ENCODE peak calls at places on chromosome 17, in four cellular contexts. One of them, this sample, is unnamed.
A peak's percentile ranks its signal among the peaks of the same experiment; 100 is the strongest.

GRCh38 chr17:31533546-31534155 is 142.2 kb downstream of the RAB11FIP4 start:
- DNase-seq in stomach: peak; percentile 40
- DNase-seq in psoas muscle: no peak
- DNase-seq in left ventricle myocardium inferior: no peak
- DNase-seq in this sample: no peak

GRCh38 chr17:82244413-82245140 is 15.7 kb downstream of the SLC16A3 start:
- DNase-seq in stomach: no peak
- DNase-seq in left ventricle myocardium inferior: no peak
- DNase-seq in psoas muscle: peak; percentile 59
- DNase-seq in this sample: no peak

GRCh38 chr17:66275651-66276050 is 26.8 kb upstream of the PRKCA start:
- DNase-seq in stomach: peak; percentile 42
- DNase-seq in left ventricle myocardium inferior: no peak
- DNase-seq in psoas muscle: no peak
- DNase-seq in this sample: no peak

GRCh38 chr17:2853111-2853721 is 57.0 kb downstream of the RAP1GAP2 start:
- DNase-seq in psoas muscle: peak; percentile 68
- DNase-seq in left ventricle myocardium inferior: peak; percentile 58
- DNase-seq in stomach: peak; percentile 68
- DNase-seq in this sample: no peak

GRCh38 chr17:19714542-19715411 is 1.6 kb downstream of the SLC47A2 start:
- DNase-seq in psoas muscle: peak; percentile 19
- DNase-seq in stomach: no peak
- DNase-seq in left ventricle myocardium inferior: no peak
- DNase-seq in this sample: no peak

GRCh38 chr17:14206891-14207290 is 29.8 kb downstream of the CDRT15 start:
- DNase-seq in stomach: no peak
- DNase-seq in left ventricle myocardium inferior: no peak
- DNase-seq in psoas muscle: no peak
- DNase-seq in this sample: no peak

GRCh38 chr17:15947976-15948752 is 3.2 kb downstream of the ADORA2B start:
- DNase-seq in psoas muscle: no peak
- DNase-seq in left ventricle myocardium inferior: no peak
- DNase-seq in stomach: no peak
- DNase-seq in this sample: no peak

GRCh38 chr17:75773808-75774470 is 8.9 kb upstream of the GALK1 start:
- DNase-seq in stomach: no peak
- DNase-seq in psoas muscle: peak; percentile 66
- DNase-seq in left ventricle myocardium inferior: no peak
- DNase-seq in this sample: no peak

GRCh38 chr17:40550608-40551007 is 14.7 kb downstream of the CCR7 start:
- DNase-seq in stomach: peak; percentile 25
- DNase-seq in left ventricle myocardium inferior: peak; percentile 60
- DNase-seq in psoas muscle: peak; percentile 75
- DNase-seq in this sample: no peak
- H3K4me1 ChIP-seq in stomach: peaks cover 49% of the 10 kb centered on the region
- H3K4me1 ChIP-seq in left ventricle myocardium inferior: peaks cover 72% of the 10 kb centered on the region
- H3K4me1 ChIP-seq in psoas muscle: peaks cover 46% of the 10 kb centered on the region
- H3K4me1 ChIP-seq in this sample: peaks cover 99% of the 10 kb centered on the region

GRCh38 chr17:46730026-46730425 is 88.5 kb downstream of the WNT3 start:
- DNase-seq in stomach: no peak
- DNase-seq in psoas muscle: no peak
- DNase-seq in left ventricle myocardium inferior: no peak
- DNase-seq in this sample: no peak

GRCh38 chr17:46732133-46732532 is 86.4 kb downstream of the WNT3 start:
- DNase-seq in left ventricle myocardium inferior: no peak
- DNase-seq in psoas muscle: no peak
- DNase-seq in stomach: no peak
- DNase-seq in this sample: no peak

GRCh38 chr17:46730679-46731078 is 87.8 kb downstream of the WNT3 start:
- DNase-seq in stomach: no peak
- DNase-seq in psoas muscle: no peak
- DNase-seq in left ventricle myocardium inferior: no peak
- DNase-seq in this sample: no peak

GRCh38 chr17:46726106-46726670 is 92.3 kb downstream of the WNT3 start:
- DNase-seq in stomach: no peak
- DNase-seq in left ventricle myocardium inferior: no peak
- DNase-seq in psoas muscle: no peak
- DNase-seq in this sample: no peak

DNA sequence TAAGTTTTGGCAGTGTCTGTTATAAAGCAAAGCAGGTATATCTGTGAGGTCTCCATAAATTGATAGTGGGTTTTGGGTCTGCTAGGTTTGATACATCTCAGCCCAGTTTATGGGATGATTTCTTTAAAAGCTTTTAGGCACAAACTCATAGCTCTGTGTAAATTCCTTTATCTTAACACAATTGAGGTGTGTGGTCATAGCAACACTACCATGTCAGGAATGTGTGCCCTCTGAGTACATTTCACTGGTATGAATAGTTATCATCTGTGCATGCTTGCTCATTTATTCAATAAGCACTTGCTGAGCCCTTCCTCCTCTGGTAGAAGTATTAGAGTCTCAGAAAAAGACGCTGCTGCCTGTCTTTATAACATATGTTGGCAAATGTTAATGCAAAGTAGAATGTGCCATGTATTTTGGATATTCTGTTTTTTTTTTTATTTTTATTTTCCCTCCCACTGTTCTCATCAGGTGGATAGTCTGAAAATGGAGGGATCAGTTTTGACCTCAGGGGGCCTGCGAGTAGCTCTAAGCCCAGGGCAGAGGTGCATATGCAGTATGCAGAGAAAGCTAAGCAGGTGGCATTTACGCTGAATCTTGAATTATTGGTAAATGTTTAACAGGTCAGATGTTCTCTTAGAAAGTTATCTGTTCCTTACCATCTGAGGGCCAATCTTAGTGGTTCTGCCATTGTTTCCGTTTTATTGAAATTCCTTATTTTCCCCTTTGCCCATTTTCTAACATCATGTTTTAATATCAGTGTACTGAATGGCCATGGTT is 90.7 kb downstream of the WNT3 start:
- DNase-seq in left ventricle myocardium inferior: no peak
- DNase-seq in psoas muscle: no peak
- DNase-seq in stomach: no peak
- DNase-seq in this sample: no peak
- H3K4me3 ChIP-seq in left ventricle myocardium inferior: no peak overlapping the region
- H3K4me3 ChIP-seq in psoas muscle: no peak overlapping the region
- H3K4me3 ChIP-seq in stomach: no peak overlapping the region
- H3K4me3 ChIP-seq in this sample: no peak overlapping the region

GRCh38 chr17:33509331-33509730 is 216.2 kb upstream of the ASIC2 start:
- DNase-seq in left ventricle myocardium inferior: no peak
- DNase-seq in stomach: no peak
- DNase-seq in psoas muscle: no peak
- DNase-seq in this sample: no peak

GRCh38 chr17:33508215-33508614 is 215.1 kb upstream of the ASIC2 start:
- DNase-seq in psoas muscle: no peak
- DNase-seq in left ventricle myocardium inferior: no peak
- DNase-seq in stomach: no peak
- DNase-seq in this sample: no peak

GRCh38 chr17:33504571-33504970 is 211.5 kb upstream of the ASIC2 start:
- DNase-seq in psoas muscle: no peak
- DNase-seq in left ventricle myocardium inferior: no peak
- DNase-seq in stomach: no peak
- DNase-seq in this sample: no peak

GRCh38 chr17:33511670-33512069 is 218.6 kb upstream of the ASIC2 start:
- DNase-seq in left ventricle myocardium inferior: no peak
- DNase-seq in stomach: no peak
- DNase-seq in psoas muscle: no peak
- DNase-seq in this sample: no peak

DNA sequence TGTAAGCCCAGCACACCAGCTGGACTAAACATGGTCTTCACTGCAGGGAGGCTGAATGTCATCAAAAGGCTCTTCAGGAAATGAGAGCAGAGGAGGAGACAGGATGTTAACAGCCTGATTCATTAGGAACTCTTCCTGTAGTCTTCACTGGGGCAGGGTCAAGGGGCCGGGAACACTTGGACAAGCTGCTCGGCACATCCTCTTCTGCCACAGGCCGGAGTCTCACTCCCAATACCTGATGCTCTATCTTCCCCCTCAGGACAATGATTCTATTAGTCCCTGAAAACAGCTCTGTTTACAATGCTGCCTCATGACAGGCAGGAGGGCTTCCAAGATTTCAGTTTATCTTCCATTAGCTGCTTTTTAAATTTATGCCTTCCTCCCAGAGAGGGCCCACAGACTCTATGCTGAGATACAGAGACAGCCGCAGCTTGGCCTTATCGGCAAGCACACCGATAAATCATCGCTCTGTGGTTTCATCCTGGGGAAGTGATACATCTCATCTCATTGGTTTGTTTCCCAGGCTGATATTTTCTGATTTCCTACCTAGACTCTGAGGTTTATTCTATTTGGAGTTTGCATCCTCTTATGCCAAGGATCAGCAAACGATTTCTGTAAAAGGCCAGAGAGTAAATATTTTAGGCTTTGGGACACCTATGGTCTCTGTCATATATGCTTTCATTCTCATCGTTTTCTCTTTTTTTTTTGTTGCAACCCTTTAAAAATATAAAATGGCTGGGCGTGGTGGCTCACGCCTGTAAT is 214.0 kb upstream of the ASIC2 start:
- DNase-seq in psoas muscle: no peak
- DNase-seq in left ventricle myocardium inferior: no peak
- DNase-seq in stomach: no peak
- DNase-seq in this sample: no peak
- H3K4me1 ChIP-seq in psoas muscle: no peaks in the 10 kb centered on the region
- H3K4me1 ChIP-seq in left ventricle myocardium inferior: no peaks in the 10 kb centered on the region
- H3K4me1 ChIP-seq in stomach: no peaks in the 10 kb centered on the region
- H3K4me1 ChIP-seq in this sample: no peaks in the 10 kb centered on the region

GRCh38 chr17:8176998-8177731 is 985 bp upstream of the TMEM107 start:
- DNase-seq in psoas muscle: no peak
- DNase-seq in left ventricle myocardium inferior: no peak
- DNase-seq in stomach: no peak
- DNase-seq in this sample: no peak
- H3K4me3 ChIP-seq in psoas muscle: peak overlapping the region; percentile 75
- H3K4me3 ChIP-seq in left ventricle myocardium inferior: peak overlapping the region; percentile 77
- H3K4me3 ChIP-seq in stomach: peak overlapping the region; percentile 55
- H3K4me3 ChIP-seq in this sample: peak overlapping the region; percentile 63

GRCh38 chr17:17919169-17920107 is 52.8 kb downstream of the TOM1L2 start:
- DNase-seq in psoas muscle: peak; percentile 82
- DNase-seq in stomach: peak; percentile 71
- DNase-seq in left ventricle myocardium inferior: peak; percentile 58
- DNase-seq in this sample: peak; percentile 71
- H3K4me1 ChIP-seq in psoas muscle: peaks cover 59% of the 10 kb centered on the region
- H3K4me1 ChIP-seq in stomach: peaks cover 25% of the 10 kb centered on the region
- H3K4me1 ChIP-seq in left ventricle myocardium inferior: peaks cover 67% of the 10 kb centered on the region
- H3K4me1 ChIP-seq in this sample: peaks cover 3% of the 10 kb centered on the region

GRCh38 chr17:9254841-9255240 is 233.5 kb downstream of the NTN1 start:
- DNase-seq in left ventricle myocardium inferior: no peak
- DNase-seq in psoas muscle: no peak
- DNase-seq in stomach: no peak
- DNase-seq in this sample: no peak
- H3K4me3 ChIP-seq in left ventricle myocardium inferior: no peak overlapping the region
- H3K4me3 ChIP-seq in psoas muscle: no peak overlapping the region
- H3K4me3 ChIP-seq in stomach: no peak overlapping the region
- H3K4me3 ChIP-seq in this sample: no peak overlapping the region

GRCh38 chr17:44095388-44095646 is 24.8 kb downstream of the G6PC3 start:
- DNase-seq in stomach: no peak
- DNase-seq in left ventricle myocardium inferior: no peak
- DNase-seq in psoas muscle: no peak
- DNase-seq in this sample: no peak
- H3K4me1 ChIP-seq in stomach: peaks cover 29% of the 10 kb centered on the region
- H3K4me1 ChIP-seq in left ventricle myocardium inferior: peaks cover 69% of the 10 kb centered on the region
- H3K4me1 ChIP-seq in psoas muscle: peaks cover 52% of the 10 kb centered on the region
- H3K4me1 ChIP-seq in this sample: peaks cover 7% of the 10 kb centered on the region

DNA sequence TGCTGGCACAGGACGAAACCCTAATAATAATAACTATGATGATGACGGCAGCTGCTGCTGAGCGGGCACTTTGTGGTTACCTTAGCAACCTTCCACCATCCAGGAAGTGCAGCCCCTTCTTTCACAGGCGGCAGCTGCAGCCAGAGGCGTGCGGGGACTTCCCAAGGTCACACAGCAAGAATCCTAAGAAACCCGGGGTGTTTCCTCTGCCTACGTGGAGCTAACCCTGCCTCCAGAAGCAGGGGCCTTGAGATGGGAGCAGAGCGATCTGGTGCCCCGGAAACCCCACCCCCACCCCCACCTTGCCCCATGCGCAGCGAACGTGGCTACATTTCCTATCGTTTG is 22.4 kb upstream of the EIF1 start:
- DNase-seq in psoas muscle: peak; percentile 56
- DNase-seq in stomach: no peak
- DNase-seq in left ventricle myocardium inferior: no peak
- DNase-seq in this sample: no peak
- H3K4me3 ChIP-seq in psoas muscle: peak overlapping the region; percentile 72
- H3K4me3 ChIP-seq in stomach: peak overlapping the region; percentile 50
- H3K4me3 ChIP-seq in left ventricle myocardium inferior: peak overlapping the region; percentile 72
- H3K4me3 ChIP-seq in this sample: peak overlapping the region; percentile 60

DNA sequence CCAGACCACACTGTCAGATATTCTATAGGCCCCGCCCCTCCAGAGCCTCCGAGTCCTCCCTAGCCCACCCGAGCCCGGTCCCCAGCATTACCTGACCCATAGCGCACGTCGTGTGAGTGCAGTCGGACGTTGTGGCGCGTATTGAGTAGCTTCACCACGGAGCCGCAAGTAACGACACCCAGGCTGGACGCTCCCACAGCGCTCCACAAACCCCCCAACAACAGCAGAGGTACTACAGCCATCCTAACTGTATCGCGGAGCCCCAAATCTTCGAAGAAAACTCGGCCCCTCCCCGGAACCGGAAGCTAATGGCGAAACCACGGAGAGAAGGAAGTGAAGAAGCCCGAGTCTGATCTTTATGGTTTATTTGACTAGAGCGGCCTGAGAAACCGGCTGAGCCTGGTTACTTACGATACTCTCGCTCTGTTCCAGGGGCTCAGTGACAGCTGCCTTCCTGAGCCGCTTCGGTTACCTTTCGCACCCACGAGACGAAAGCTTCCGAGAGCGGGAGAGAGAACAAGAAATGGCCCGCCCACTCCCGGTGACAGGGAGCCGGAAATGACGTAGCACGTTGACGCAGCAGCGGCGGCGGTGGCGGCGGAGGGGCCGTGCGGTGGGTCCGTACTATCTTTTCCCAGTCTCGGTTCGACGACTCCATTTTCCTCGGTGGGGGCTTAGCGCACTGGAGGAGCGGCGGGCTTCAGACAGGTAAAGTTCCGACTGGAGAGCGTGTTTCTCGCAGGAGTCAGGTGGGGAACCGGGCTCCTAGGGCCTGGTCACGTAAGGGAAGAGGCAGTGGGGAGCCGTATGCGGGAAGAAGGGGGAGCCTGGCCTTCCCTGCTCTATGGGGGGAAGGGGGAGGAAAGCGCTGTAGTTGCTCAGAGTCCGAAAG is at the start of the genes SDF2 and SUPT6H:
- DNase-seq in left ventricle myocardium inferior: peak; percentile 91
- DNase-seq in stomach: peak; percentile 93
- DNase-seq in psoas muscle: peak; percentile 94
- DNase-seq in this sample: peak; percentile 95
- H3K4me1 ChIP-seq in left ventricle myocardium inferior: peaks cover 66% of the 10 kb centered on the region
- H3K4me1 ChIP-seq in stomach: peaks cover 22% of the 10 kb centered on the region
- H3K4me1 ChIP-seq in psoas muscle: peaks cover 37% of the 10 kb centered on the region
- H3K4me1 ChIP-seq in this sample: peaks cover 51% of the 10 kb centered on the region

GRCh38 chr17:48571826-48572417 is 6.2 kb downstream of the HOXB4 start:
- DNase-seq in left ventricle myocardium inferior: no peak
- DNase-seq in psoas muscle: no peak
- DNase-seq in stomach: no peak
- DNase-seq in this sample: no peak
- H3K4me3 ChIP-seq in left ventricle myocardium inferior: no peak overlapping the region
- H3K4me3 ChIP-seq in psoas muscle: no peak overlapping the region
- H3K4me3 ChIP-seq in stomach: peak overlapping the region; percentile 27
- H3K4me3 ChIP-seq in this sample: no peak overlapping the region